ENCODE peak calls at places on chromosomes 7 and 10, in seven cellular contexts. V, E, Y, B, T, I and O are unnamed samples.

GRCh38 chr10:45589009-45589408 is 83.6 kb downstream of the ZFAND4 start:
- DNase-seq in V (no peak), E (no peak), Y (no peak), B (no peak), T (no peak), I (no peak), O (no peak)

GRCh38 chr7:100222445-100223132 is 2.8 kb downstream of the PVRIG start:
- DNase-seq in V (no peak), E (no peak), Y (no peak), B (no peak), T (no peak), I (no peak), O (no peak)

GRCh38 chr10:92074126-92074887 is 150.7 kb downstream of the BTAF1 start:
- DNase-seq in V (no peak), E (no peak), Y (no peak), B (peak), T (no peak), I (no peak), O (no peak)

GRCh38 chr7:5557920-5558401 is 134.3 kb upstream of the TNRC18 start:
- DNase-seq in V (no peak), E (peak), Y (no peak), B (peak), T (no peak), I (peak), O (no peak)

GRCh38 chr7:50307368-50308012 is 3.0 kb downstream of the IKZF1 start:
- DNase-seq in V (no peak), E (no peak), Y (no peak), B (no peak), T (no peak), I (no peak), O (no peak)

GRCh38 chr10:45377858-45378257 is 3.8 kb downstream of the ALOX5 start:
- DNase-seq in V (no peak), E (no peak), Y (no peak), B (no peak), T (no peak), I (no peak), O (no peak)

GRCh38 chr7:38584443-38585210 is 46.5 kb downstream of the AMPH start:
- DNase-seq in V (peak), E (peak), Y (no peak), B (peak), T (no peak), I (no peak), O (no peak)

GRCh38 chr7:101828308-101829020 is 11.0 kb downstream of the CUX1 start:
- DNase-seq in V (no peak), E (no peak), Y (no peak), B (no peak), T (no peak), I (no peak), O (no peak)

GRCh38 chr7:47483604-47484273 is 98.2 kb downstream of the TNS3 start:
- DNase-seq in V (no peak), E (no peak), Y (no peak), B (no peak), T (no peak), I (peak), O (no peak)

GRCh38 chr7:74253331-74253730 is 868 bp downstream of the RFC2 start:
- DNase-seq in V (no peak), E (no peak), Y (no peak), B (no peak), T (no peak), I (no peak), O (no peak)

GRCh38 chr7:102096706-102097427 is 189.8 kb upstream of the SH2B2 start:
- DNase-seq in V (no peak), E (no peak), Y (no peak), B (no peak), T (no peak), I (no peak), O (no peak)

GRCh38 chr10:18607503-18607902 is 43.9 kb downstream of the NSUN6 start:
- DNase-seq in V (peak), E (no peak), Y (no peak), B (peak), T (no peak), I (peak), O (no peak)

GRCh38 chr7:132115028-132115427 is 461.2 kb downstream of the PLXNA4 start:
- DNase-seq in V (no peak), E (no peak), Y (no peak), B (no peak), T (no peak), I (no peak), O (no peak)

GRCh38 chr10:103554488-103555320 is 61.2 kb downstream of the NEURL1 start:
- DNase-seq in V (no peak), E (peak), Y (peak), B (peak), T (no peak), I (no peak), O (no peak)

GRCh38 chr7:82204694-82205093 is 238.9 kb downstream of the CACNA2D1 start:
- DNase-seq in V (peak), E (peak), Y (no peak), B (peak), T (no peak), I (no peak), O (no peak)

GRCh38 chr7:22884911-22885823 is 62.5 kb upstream of the TOMM7 start:
- DNase-seq in V (no peak), E (no peak), Y (no peak), B (no peak), T (no peak), I (no peak), O (no peak)

GRCh38 chr10:22679608-22680007 is 34.8 kb downstream of the PIP4K2A start:
- DNase-seq in V (no peak), E (no peak), Y (no peak), B (no peak), T (no peak), I (no peak), O (no peak)

GRCh38 chr10:17349717-17350116 is 104.7 kb downstream of the ST8SIA6 start:
- DNase-seq in V (no peak), E (no peak), Y (no peak), B (peak), T (no peak), I (no peak), O (no peak)

GRCh38 chr7:34759477-34760125 is 101.6 kb downstream of the NPSR1 start:
- DNase-seq in V (peak), E (no peak), Y (peak), B (peak), T (no peak), I (no peak), O (peak)

GRCh38 chr10:132841254-132841975 is 55.5 kb upstream of the NKX6-2 start:
- DNase-seq in V (no peak), E (no peak), Y (no peak), B (no peak), T (no peak), I (no peak), O (no peak)

GRCh38 chr7:30804078-30804661 is 33.0 kb downstream of the MINDY4 start:
- DNase-seq in V (peak), E (no peak), Y (no peak), B (peak), T (no peak), I (no peak), O (no peak)

GRCh38 chr10:43942096-43942885 is 293.6 kb upstream of the ZNF32 start:
- DNase-seq in V (no peak), E (no peak), Y (no peak), B (no peak), T (no peak), I (no peak), O (no peak)

GRCh38 chr7:124072603-124073324 is 39.9 kb upstream of the TMEM229A start:
- DNase-seq in V (peak), E (no peak), Y (no peak), B (peak), T (no peak), I (no peak), O (no peak)

GRCh38 chr10:21995557-21995956 is 8.0 kb downstream of the DNAJC1 start:
- DNase-seq in V (no peak), E (no peak), Y (no peak), B (peak), T (no peak), I (no peak), O (no peak)

GRCh38 chr7:27161214-27161720 is 4.1 kb downstream of the HOXA9 start:
- DNase-seq in V (no peak), E (peak), Y (no peak), B (no peak), T (no peak), I (peak), O (no peak)

GRCh38 chr7:101934618-101935017 is 117.2 kb downstream of the CUX1 start:
- DNase-seq in V (no peak), E (peak), Y (no peak), B (no peak), T (no peak), I (peak), O (no peak)

GRCh38 chr10:131693766-131694165 is 207.0 kb upstream of the PPP2R2D start:
- DNase-seq in V (no peak), E (no peak), Y (no peak), B (no peak), T (no peak), I (peak), O (no peak)

GRCh38 chr7:55065511-55066229 is 46.9 kb downstream of the EGFR start:
- DNase-seq in V (peak), E (no peak), Y (no peak), B (peak), T (no peak), I (no peak), O (peak)

GRCh38 chr7:76121044-76121443 is 73.1 kb downstream of the MDH2 start:
- DNase-seq in V (no peak), E (no peak), Y (no peak), B (no peak), T (no peak), I (no peak), O (no peak)

GRCh38 chr10:62233494-62234283 is 35.0 kb downstream of the RTKN2 start:
- DNase-seq in V (no peak), E (no peak), Y (no peak), B (no peak), T (no peak), I (no peak), O (no peak)

GRCh38 chr7:72403677-72404076 is 8.5 kb downstream of the CALN1 start:
- DNase-seq in V (no peak), E (no peak), Y (no peak), B (peak), T (no peak), I (no peak), O (no peak)

GRCh38 chr7:141242568-141242967 is 168.7 kb downstream of the TMEM178B start:
- DNase-seq in V (no peak), E (no peak), Y (no peak), B (no peak), T (no peak), I (no peak), O (no peak)